ENCODE peak calls at places on chromosome 11, in five cellular contexts. One of them, this sample, is unnamed.
A peak's percentile ranks its signal among the peaks of the same experiment; 100 is the strongest.

GRCh38 chr11:105000167-105000566 is 22.8 kb downstream of the CASP5 start:
- DNase-seq in sigmoid colon: no peak
- DNase-seq in SK-N-SH: no peak
- DNase-seq in GM23338: peak; percentile 50
- DNase-seq in esophagus muscularis mucosa: no peak
- DNase-seq in this sample: no peak

GRCh38 chr11:72233056-72233772 is 8.6 kb downstream of the INPPL1 start:
- DNase-seq in GM23338: no peak
- DNase-seq in sigmoid colon: peak; percentile 54
- DNase-seq in esophagus muscularis mucosa: no peak
- DNase-seq in SK-N-SH: no peak
- DNase-seq in this sample: peak; percentile 34

GRCh38 chr11:39412117-39412516 is 2047.3 kb downstream of the LRRC4C start:
- DNase-seq in GM23338: no peak
- DNase-seq in sigmoid colon: no peak
- DNase-seq in SK-N-SH: no peak
- DNase-seq in esophagus muscularis mucosa: no peak
- DNase-seq in this sample: no peak

GRCh38 chr11:107590460-107591097 is 368 bp upstream of the ELMOD1 start:
- DNase-seq in esophagus muscularis mucosa: no peak
- DNase-seq in SK-N-SH: no peak
- DNase-seq in GM23338: peak; percentile 42
- DNase-seq in sigmoid colon: no peak
- DNase-seq in this sample: no peak

GRCh38 chr11:3859373-3859881 is 4.0 kb downstream of the STIM1 start:
- DNase-seq in sigmoid colon: no peak
- DNase-seq in esophagus muscularis mucosa: no peak
- DNase-seq in GM23338: peak; percentile 42
- DNase-seq in SK-N-SH: no peak
- DNase-seq in this sample: no peak

GRCh38 chr11:363948-364761 is 5.1 kb upstream of the B4GALNT4 start:
- DNase-seq in GM23338: peak; percentile 88
- DNase-seq in sigmoid colon: peak; percentile 57
- DNase-seq in esophagus muscularis mucosa: no peak
- DNase-seq in SK-N-SH: peak; percentile 85
- DNase-seq in this sample: no peak

GRCh38 chr11:30422828-30423648 is 100.1 kb downstream of the ARL14EP start:
- DNase-seq in SK-N-SH: no peak
- DNase-seq in GM23338: peak; percentile 79
- DNase-seq in sigmoid colon: no peak
- DNase-seq in esophagus muscularis mucosa: no peak
- DNase-seq in this sample: no peak

GRCh38 chr11:367956-368413 is 1.3 kb upstream of the B4GALNT4 start:
- DNase-seq in sigmoid colon: no peak
- DNase-seq in GM23338: peak; percentile 72
- DNase-seq in esophagus muscularis mucosa: no peak
- DNase-seq in SK-N-SH: peak; percentile 40
- DNase-seq in this sample: no peak

GRCh38 chr11:103623933-103624332 is 412.5 kb upstream of the DDI1 start:
- DNase-seq in esophagus muscularis mucosa: no peak
- DNase-seq in GM23338: no peak
- DNase-seq in SK-N-SH: no peak
- DNase-seq in sigmoid colon: no peak
- DNase-seq in this sample: no peak

GRCh38 chr11:103631841-103632240 is 404.6 kb upstream of the DDI1 start:
- DNase-seq in sigmoid colon: no peak
- DNase-seq in SK-N-SH: no peak
- DNase-seq in GM23338: no peak
- DNase-seq in esophagus muscularis mucosa: no peak
- DNase-seq in this sample: no peak

GRCh38 chr11:103624708-103625623 is 411.5 kb upstream of the DDI1 start:
- DNase-seq in esophagus muscularis mucosa: no peak
- DNase-seq in GM23338: peak; percentile 54
- DNase-seq in sigmoid colon: no peak
- DNase-seq in SK-N-SH: peak; percentile 22
- DNase-seq in this sample: no peak

GRCh38 chr11:103625624-103625965 is 410.8 kb upstream of the DDI1 start:
- DNase-seq in sigmoid colon: no peak
- DNase-seq in esophagus muscularis mucosa: no peak
- DNase-seq in SK-N-SH: no peak
- DNase-seq in GM23338: no peak
- DNase-seq in this sample: no peak

GRCh38 chr11:103628121-103628520 is 408.3 kb upstream of the DDI1 start:
- DNase-seq in SK-N-SH: no peak
- DNase-seq in sigmoid colon: no peak
- DNase-seq in GM23338: no peak
- DNase-seq in esophagus muscularis mucosa: no peak
- DNase-seq in this sample: no peak
- H3K4me3 ChIP-seq in SK-N-SH: no peak overlapping the region
- H3K4me3 ChIP-seq in sigmoid colon: no peak overlapping the region
- H3K4me3 ChIP-seq in GM23338: no peak overlapping the region
- H3K4me3 ChIP-seq in esophagus muscularis mucosa: no peak overlapping the region
- H3K4me3 ChIP-seq in this sample: no peak overlapping the region

GRCh38 chr11:33559567-33559966 is 141.1 kb downstream of the C11orf91 start:
- DNase-seq in SK-N-SH: no peak
- DNase-seq in sigmoid colon: no peak
- DNase-seq in GM23338: no peak
- DNase-seq in esophagus muscularis mucosa: no peak
- DNase-seq in this sample: peak; percentile 60
- TF ChIP-seq POLR2AphosphoS5 in SK-N-SH: no peak
- TF ChIP-seq POLR2AphosphoS5 in sigmoid colon: no peak
- TF ChIP-seq POLR2AphosphoS5 in GM23338: no peak
- TF ChIP-seq POLR2AphosphoS5 in esophagus muscularis mucosa: no peak
- TF ChIP-seq POLR2AphosphoS5 in this sample: no peak

DNA sequence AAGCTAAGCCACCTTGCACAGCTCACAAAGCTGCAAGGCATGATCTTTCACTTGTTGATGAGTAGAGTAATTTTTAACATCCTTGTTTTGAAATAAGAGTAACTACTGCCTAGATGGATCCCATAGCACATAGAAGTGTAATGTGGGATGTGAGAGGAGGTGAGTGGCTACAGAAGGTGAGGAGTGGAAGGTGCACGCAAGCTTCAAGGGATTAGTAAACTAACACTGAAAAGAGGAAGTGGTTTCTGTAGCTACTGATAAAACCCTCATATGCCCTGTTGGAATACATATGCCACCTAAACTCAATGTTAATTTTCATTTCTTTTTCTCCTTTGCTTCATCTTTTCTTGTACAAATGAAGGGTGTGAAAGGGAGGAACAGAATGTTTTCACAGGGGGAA is 22.0 kb upstream of the CTSC start:
- DNase-seq in sigmoid colon: no peak
- DNase-seq in esophagus muscularis mucosa: no peak
- DNase-seq in SK-N-SH: no peak
- DNase-seq in GM23338: no peak
- DNase-seq in this sample: no peak
- H3K4me3 ChIP-seq in sigmoid colon: no peak overlapping the region
- H3K4me3 ChIP-seq in esophagus muscularis mucosa: no peak overlapping the region
- H3K4me3 ChIP-seq in SK-N-SH: no peak overlapping the region
- H3K4me3 ChIP-seq in GM23338: no peak overlapping the region
- H3K4me3 ChIP-seq in this sample: no peak overlapping the region

DNA sequence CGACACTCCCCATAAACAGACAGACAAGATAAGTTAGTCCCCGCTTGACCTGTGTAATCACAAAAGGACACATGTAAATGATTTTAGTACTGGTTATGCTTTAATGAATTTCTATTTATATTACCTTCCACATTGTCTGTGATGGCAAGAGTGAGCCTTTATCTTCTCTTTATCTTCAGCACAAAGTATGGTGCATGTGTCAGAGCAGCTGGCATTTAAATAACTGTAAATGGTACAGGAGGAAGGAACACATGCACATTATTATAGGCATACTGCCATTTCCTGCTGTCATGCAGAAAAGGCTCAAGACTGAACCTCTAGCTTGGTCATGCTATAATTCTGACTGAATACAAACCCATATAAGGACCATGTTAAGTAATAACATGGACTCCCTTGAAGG is 1342.7 kb upstream of the TENM4 start:
- DNase-seq in SK-N-SH: peak; percentile 28
- DNase-seq in sigmoid colon: no peak
- DNase-seq in esophagus muscularis mucosa: no peak
- DNase-seq in GM23338: no peak
- DNase-seq in this sample: no peak
- TF ChIP-seq POLR2AphosphoS5 in SK-N-SH: no peak
- TF ChIP-seq POLR2AphosphoS5 in sigmoid colon: no peak
- TF ChIP-seq POLR2AphosphoS5 in esophagus muscularis mucosa: no peak
- TF ChIP-seq POLR2AphosphoS5 in GM23338: no peak
- TF ChIP-seq POLR2AphosphoS5 in this sample: no peak

GRCh38 chr11:75000975-75001354 is 12.2 kb downstream of the NEU3 start:
- DNase-seq in GM23338: no peak
- DNase-seq in sigmoid colon: no peak
- DNase-seq in esophagus muscularis mucosa: no peak
- DNase-seq in SK-N-SH: no peak
- DNase-seq in this sample: no peak
- H3K4me3 ChIP-seq in GM23338: no peak overlapping the region
- H3K4me3 ChIP-seq in sigmoid colon: no peak overlapping the region
- H3K4me3 ChIP-seq in esophagus muscularis mucosa: no peak overlapping the region
- H3K4me3 ChIP-seq in SK-N-SH: no peak overlapping the region
- H3K4me3 ChIP-seq in this sample: no peak overlapping the region